ENCODE peak calls at places on chromosomes 2 and 18, in ten cellular contexts. One of them, this sample, is unnamed.

GRCh38 chr2:205680067-205680466 is 2.2 kb upstream of the NRP2 start:
- DNase-seq in activated CD4-positive, alpha-beta T cell treated with anti-CD3 and anti-CD28 coated beads, Interleukin-2, amount 50 U/mL, for 1 hour: peak
- DNase-seq in IMR-90: peak
- DNase-seq in nucleus accumbens: no peak
- DNase-seq in HuH-7: peak
- DNase-seq in Daoy: peak
- DNase-seq in posterior cingulate gyrus: peak
- DNase-seq in HTR-8/SVneo: peak
- DNase-seq in stimulated activated CD4-positive, alpha-beta T cell treated with anti-CD3 and anti-CD28 coated beads, Interleukin-2, amount 100 ng/mL, for 48 hours: peak
- DNase-seq in adrenal gland: peak
- DNase-seq in this sample: no peak

GRCh38 chr2:223797073-223797472 is 40.3 kb downstream of the AP1S3 start:
- DNase-seq in activated CD4-positive, alpha-beta T cell treated with anti-CD3 and anti-CD28 coated beads, Interleukin-2, amount 50 U/mL, for 1 hour: no peak
- DNase-seq in IMR-90: peak
- DNase-seq in nucleus accumbens: peak
- DNase-seq in HuH-7: no peak
- DNase-seq in Daoy: peak
- DNase-seq in posterior cingulate gyrus: no peak
- DNase-seq in HTR-8/SVneo: no peak
- DNase-seq in stimulated activated CD4-positive, alpha-beta T cell treated with anti-CD3 and anti-CD28 coated beads, Interleukin-2, amount 100 ng/mL, for 48 hours: no peak
- DNase-seq in adrenal gland: no peak
- DNase-seq in this sample: no peak

GRCh38 chr2:217827430-217828201 is 175.2 kb downstream of the TNS1 start:
- DNase-seq in activated CD4-positive, alpha-beta T cell treated with anti-CD3 and anti-CD28 coated beads, Interleukin-2, amount 50 U/mL, for 1 hour: no peak
- DNase-seq in IMR-90: no peak
- DNase-seq in nucleus accumbens: no peak
- DNase-seq in HuH-7: no peak
- DNase-seq in Daoy: no peak
- DNase-seq in posterior cingulate gyrus: no peak
- DNase-seq in HTR-8/SVneo: no peak
- DNase-seq in stimulated activated CD4-positive, alpha-beta T cell treated with anti-CD3 and anti-CD28 coated beads, Interleukin-2, amount 100 ng/mL, for 48 hours: no peak
- DNase-seq in adrenal gland: peak
- DNase-seq in this sample: no peak

GRCh38 chr2:112665113-112665780 is 19.5 kb downstream of the SLC20A1 start:
- DNase-seq in activated CD4-positive, alpha-beta T cell treated with anti-CD3 and anti-CD28 coated beads, Interleukin-2, amount 50 U/mL, for 1 hour: no peak
- DNase-seq in IMR-90: no peak
- DNase-seq in nucleus accumbens: no peak
- DNase-seq in HuH-7: no peak
- DNase-seq in Daoy: no peak
- DNase-seq in posterior cingulate gyrus: no peak
- DNase-seq in HTR-8/SVneo: no peak
- DNase-seq in stimulated activated CD4-positive, alpha-beta T cell treated with anti-CD3 and anti-CD28 coated beads, Interleukin-2, amount 100 ng/mL, for 48 hours: no peak
- DNase-seq in adrenal gland: no peak
- DNase-seq in this sample: no peak

GRCh38 chr2:207163815-207164747 is 1.7 kb downstream of the KLF7 start:
- DNase-seq in activated CD4-positive, alpha-beta T cell treated with anti-CD3 and anti-CD28 coated beads, Interleukin-2, amount 50 U/mL, for 1 hour: no peak
- DNase-seq in IMR-90: peak
- DNase-seq in nucleus accumbens: peak
- DNase-seq in HuH-7: no peak
- DNase-seq in Daoy: peak
- DNase-seq in posterior cingulate gyrus: peak
- DNase-seq in HTR-8/SVneo: no peak
- DNase-seq in stimulated activated CD4-positive, alpha-beta T cell treated with anti-CD3 and anti-CD28 coated beads, Interleukin-2, amount 100 ng/mL, for 48 hours: no peak
- DNase-seq in adrenal gland: peak
- DNase-seq in this sample: peak

GRCh38 chr2:172427256-172427989 is at the start of gene ITGA6:
- DNase-seq in activated CD4-positive, alpha-beta T cell treated with anti-CD3 and anti-CD28 coated beads, Interleukin-2, amount 50 U/mL, for 1 hour: peak
- DNase-seq in IMR-90: peak
- DNase-seq in nucleus accumbens: peak
- DNase-seq in HuH-7: peak
- DNase-seq in Daoy: peak
- DNase-seq in posterior cingulate gyrus: peak
- DNase-seq in HTR-8/SVneo: peak
- DNase-seq in stimulated activated CD4-positive, alpha-beta T cell treated with anti-CD3 and anti-CD28 coated beads, Interleukin-2, amount 100 ng/mL, for 48 hours: peak
- DNase-seq in adrenal gland: peak
- DNase-seq in this sample: peak

GRCh38 chr2:52659536-52659935 is 1108.1 kb upstream of the CHAC2 start:
- DNase-seq in activated CD4-positive, alpha-beta T cell treated with anti-CD3 and anti-CD28 coated beads, Interleukin-2, amount 50 U/mL, for 1 hour: no peak
- DNase-seq in IMR-90: peak
- DNase-seq in nucleus accumbens: no peak
- DNase-seq in HuH-7: no peak
- DNase-seq in Daoy: no peak
- DNase-seq in posterior cingulate gyrus: no peak
- DNase-seq in HTR-8/SVneo: no peak
- DNase-seq in stimulated activated CD4-positive, alpha-beta T cell treated with anti-CD3 and anti-CD28 coated beads, Interleukin-2, amount 100 ng/mL, for 48 hours: no peak
- DNase-seq in adrenal gland: no peak
- DNase-seq in this sample: no peak

GRCh38 chr2:80136338-80136737 is 168.2 kb downstream of the LRRTM1 start:
- DNase-seq in activated CD4-positive, alpha-beta T cell treated with anti-CD3 and anti-CD28 coated beads, Interleukin-2, amount 50 U/mL, for 1 hour: no peak
- DNase-seq in IMR-90: no peak
- DNase-seq in nucleus accumbens: no peak
- DNase-seq in HuH-7: no peak
- DNase-seq in Daoy: no peak
- DNase-seq in posterior cingulate gyrus: no peak
- DNase-seq in HTR-8/SVneo: no peak
- DNase-seq in stimulated activated CD4-positive, alpha-beta T cell treated with anti-CD3 and anti-CD28 coated beads, Interleukin-2, amount 100 ng/mL, for 48 hours: no peak
- DNase-seq in adrenal gland: no peak
- DNase-seq in this sample: no peak

GRCh38 chr2:195657634-195658540 is 861 bp downstream of the SLC39A10 start:
- DNase-seq in activated CD4-positive, alpha-beta T cell treated with anti-CD3 and anti-CD28 coated beads, Interleukin-2, amount 50 U/mL, for 1 hour: peak
- DNase-seq in IMR-90: peak
- DNase-seq in nucleus accumbens: peak
- DNase-seq in HuH-7: no peak
- DNase-seq in Daoy: peak
- DNase-seq in posterior cingulate gyrus: peak
- DNase-seq in HTR-8/SVneo: no peak
- DNase-seq in stimulated activated CD4-positive, alpha-beta T cell treated with anti-CD3 and anti-CD28 coated beads, Interleukin-2, amount 100 ng/mL, for 48 hours: peak
- DNase-seq in adrenal gland: peak
- DNase-seq in this sample: no peak

GRCh38 chr2:162509288-162509968 is 165.5 kb downstream of the GCA start:
- DNase-seq in activated CD4-positive, alpha-beta T cell treated with anti-CD3 and anti-CD28 coated beads, Interleukin-2, amount 50 U/mL, for 1 hour: no peak
- DNase-seq in IMR-90: no peak
- DNase-seq in nucleus accumbens: no peak
- DNase-seq in HuH-7: no peak
- DNase-seq in Daoy: peak
- DNase-seq in posterior cingulate gyrus: no peak
- DNase-seq in HTR-8/SVneo: no peak
- DNase-seq in stimulated activated CD4-positive, alpha-beta T cell treated with anti-CD3 and anti-CD28 coated beads, Interleukin-2, amount 100 ng/mL, for 48 hours: no peak
- DNase-seq in adrenal gland: no peak
- DNase-seq in this sample: no peak

GRCh38 chr2:171490577-171490976 is 31.7 kb upstream of the CYBRD1 start:
- DNase-seq in activated CD4-positive, alpha-beta T cell treated with anti-CD3 and anti-CD28 coated beads, Interleukin-2, amount 50 U/mL, for 1 hour: no peak
- DNase-seq in IMR-90: no peak
- DNase-seq in nucleus accumbens: no peak
- DNase-seq in HuH-7: no peak
- DNase-seq in Daoy: no peak
- DNase-seq in posterior cingulate gyrus: no peak
- DNase-seq in HTR-8/SVneo: no peak
- DNase-seq in stimulated activated CD4-positive, alpha-beta T cell treated with anti-CD3 and anti-CD28 coated beads, Interleukin-2, amount 100 ng/mL, for 48 hours: no peak
- DNase-seq in adrenal gland: peak
- DNase-seq in this sample: no peak

GRCh38 chr2:175167076-175167791 is 769 bp downstream of the ATF2 start:
- DNase-seq in activated CD4-positive, alpha-beta T cell treated with anti-CD3 and anti-CD28 coated beads, Interleukin-2, amount 50 U/mL, for 1 hour: peak
- DNase-seq in IMR-90: no peak
- DNase-seq in nucleus accumbens: peak
- DNase-seq in HuH-7: peak
- DNase-seq in Daoy: peak
- DNase-seq in posterior cingulate gyrus: no peak
- DNase-seq in HTR-8/SVneo: peak
- DNase-seq in stimulated activated CD4-positive, alpha-beta T cell treated with anti-CD3 and anti-CD28 coated beads, Interleukin-2, amount 100 ng/mL, for 48 hours: no peak
- DNase-seq in adrenal gland: peak
- DNase-seq in this sample: peak

GRCh38 chr18:48706630-48707206 is 167.9 kb downstream of the CTIF start:
- DNase-seq in activated CD4-positive, alpha-beta T cell treated with anti-CD3 and anti-CD28 coated beads, Interleukin-2, amount 50 U/mL, for 1 hour: no peak
- DNase-seq in IMR-90: no peak
- DNase-seq in nucleus accumbens: no peak
- DNase-seq in HuH-7: no peak
- DNase-seq in Daoy: no peak
- DNase-seq in posterior cingulate gyrus: no peak
- DNase-seq in HTR-8/SVneo: no peak
- DNase-seq in stimulated activated CD4-positive, alpha-beta T cell treated with anti-CD3 and anti-CD28 coated beads, Interleukin-2, amount 100 ng/mL, for 48 hours: no peak
- DNase-seq in adrenal gland: no peak
- DNase-seq in this sample: no peak

GRCh38 chr2:83394134-83394965 is 1064.7 kb downstream of the SUCLG1 start:
- DNase-seq in activated CD4-positive, alpha-beta T cell treated with anti-CD3 and anti-CD28 coated beads, Interleukin-2, amount 50 U/mL, for 1 hour: no peak
- DNase-seq in IMR-90: no peak
- DNase-seq in nucleus accumbens: no peak
- DNase-seq in HuH-7: no peak
- DNase-seq in Daoy: no peak
- DNase-seq in posterior cingulate gyrus: no peak
- DNase-seq in HTR-8/SVneo: no peak
- DNase-seq in stimulated activated CD4-positive, alpha-beta T cell treated with anti-CD3 and anti-CD28 coated beads, Interleukin-2, amount 100 ng/mL, for 48 hours: no peak
- DNase-seq in adrenal gland: no peak
- DNase-seq in this sample: no peak

GRCh38 chr2:152500777-152501176 is 165.8 kb downstream of the FMNL2 start:
- DNase-seq in activated CD4-positive, alpha-beta T cell treated with anti-CD3 and anti-CD28 coated beads, Interleukin-2, amount 50 U/mL, for 1 hour: no peak
- DNase-seq in IMR-90: no peak
- DNase-seq in nucleus accumbens: no peak
- DNase-seq in HuH-7: no peak
- DNase-seq in Daoy: no peak
- DNase-seq in posterior cingulate gyrus: no peak
- DNase-seq in HTR-8/SVneo: no peak
- DNase-seq in stimulated activated CD4-positive, alpha-beta T cell treated with anti-CD3 and anti-CD28 coated beads, Interleukin-2, amount 100 ng/mL, for 48 hours: no peak
- DNase-seq in adrenal gland: no peak
- DNase-seq in this sample: no peak

GRCh38 chr18:21735452-21736015 is 5.1 kb upstream of the MIB1 start:
- DNase-seq in activated CD4-positive, alpha-beta T cell treated with anti-CD3 and anti-CD28 coated beads, Interleukin-2, amount 50 U/mL, for 1 hour: peak
- DNase-seq in IMR-90: peak
- DNase-seq in nucleus accumbens: no peak
- DNase-seq in HuH-7: no peak
- DNase-seq in Daoy: peak
- DNase-seq in posterior cingulate gyrus: no peak
- DNase-seq in HTR-8/SVneo: no peak
- DNase-seq in stimulated activated CD4-positive, alpha-beta T cell treated with anti-CD3 and anti-CD28 coated beads, Interleukin-2, amount 100 ng/mL, for 48 hours: no peak
- DNase-seq in adrenal gland: no peak
- DNase-seq in this sample: no peak

GRCh38 chr2:159202568-159203071 is 83.9 kb downstream of the WDSUB1 start:
- DNase-seq in activated CD4-positive, alpha-beta T cell treated with anti-CD3 and anti-CD28 coated beads, Interleukin-2, amount 50 U/mL, for 1 hour: no peak
- DNase-seq in IMR-90: peak
- DNase-seq in nucleus accumbens: peak
- DNase-seq in HuH-7: no peak
- DNase-seq in Daoy: peak
- DNase-seq in posterior cingulate gyrus: peak
- DNase-seq in HTR-8/SVneo: peak
- DNase-seq in stimulated activated CD4-positive, alpha-beta T cell treated with anti-CD3 and anti-CD28 coated beads, Interleukin-2, amount 100 ng/mL, for 48 hours: no peak
- DNase-seq in adrenal gland: peak
- DNase-seq in this sample: peak

GRCh38 chr18:8212893-8213805 is 396.1 kb upstream of the RAB12 start:
- DNase-seq in activated CD4-positive, alpha-beta T cell treated with anti-CD3 and anti-CD28 coated beads, Interleukin-2, amount 50 U/mL, for 1 hour: no peak
- DNase-seq in IMR-90: peak
- DNase-seq in nucleus accumbens: no peak
- DNase-seq in HuH-7: no peak
- DNase-seq in Daoy: peak
- DNase-seq in posterior cingulate gyrus: no peak
- DNase-seq in HTR-8/SVneo: peak
- DNase-seq in stimulated activated CD4-positive, alpha-beta T cell treated with anti-CD3 and anti-CD28 coated beads, Interleukin-2, amount 100 ng/mL, for 48 hours: no peak
- DNase-seq in adrenal gland: no peak
- DNase-seq in this sample: no peak

GRCh38 chr2:51717318-51717717 is 685.4 kb upstream of the NRXN1 start:
- DNase-seq in activated CD4-positive, alpha-beta T cell treated with anti-CD3 and anti-CD28 coated beads, Interleukin-2, amount 50 U/mL, for 1 hour: no peak
- DNase-seq in IMR-90: peak
- DNase-seq in nucleus accumbens: no peak
- DNase-seq in HuH-7: no peak
- DNase-seq in Daoy: no peak
- DNase-seq in posterior cingulate gyrus: no peak
- DNase-seq in HTR-8/SVneo: peak
- DNase-seq in stimulated activated CD4-positive, alpha-beta T cell treated with anti-CD3 and anti-CD28 coated beads, Interleukin-2, amount 100 ng/mL, for 48 hours: no peak
- DNase-seq in adrenal gland: no peak
- DNase-seq in this sample: no peak

GRCh38 chr2:61074100-61074499 is 8.4 kb downstream of the SANBR start:
- DNase-seq in activated CD4-positive, alpha-beta T cell treated with anti-CD3 and anti-CD28 coated beads, Interleukin-2, amount 50 U/mL, for 1 hour: no peak
- DNase-seq in IMR-90: no peak
- DNase-seq in nucleus accumbens: no peak
- DNase-seq in HuH-7: no peak
- DNase-seq in Daoy: no peak
- DNase-seq in posterior cingulate gyrus: no peak
- DNase-seq in HTR-8/SVneo: no peak
- DNase-seq in stimulated activated CD4-positive, alpha-beta T cell treated with anti-CD3 and anti-CD28 coated beads, Interleukin-2, amount 100 ng/mL, for 48 hours: no peak
- DNase-seq in adrenal gland: no peak
- DNase-seq in this sample: no peak

GRCh38 chr2:25252291-25253152 is 84.1 kb upstream of the POMC start:
- DNase-seq in activated CD4-positive, alpha-beta T cell treated with anti-CD3 and anti-CD28 coated beads, Interleukin-2, amount 50 U/mL, for 1 hour: peak
- DNase-seq in IMR-90: peak
- DNase-seq in nucleus accumbens: no peak
- DNase-seq in HuH-7: peak
- DNase-seq in Daoy: peak
- DNase-seq in posterior cingulate gyrus: no peak
- DNase-seq in HTR-8/SVneo: peak
- DNase-seq in stimulated activated CD4-positive, alpha-beta T cell treated with anti-CD3 and anti-CD28 coated beads, Interleukin-2, amount 100 ng/mL, for 48 hours: peak
- DNase-seq in adrenal gland: peak
- DNase-seq in this sample: no peak

GRCh38 chr18:31723998-31724711 is 36.5 kb downstream of the SLC25A52 start:
- DNase-seq in activated CD4-positive, alpha-beta T cell treated with anti-CD3 and anti-CD28 coated beads, Interleukin-2, amount 50 U/mL, for 1 hour: no peak
- DNase-seq in IMR-90: no peak
- DNase-seq in nucleus accumbens: no peak
- DNase-seq in HuH-7: peak
- DNase-seq in Daoy: peak
- DNase-seq in posterior cingulate gyrus: no peak
- DNase-seq in HTR-8/SVneo: no peak
- DNase-seq in stimulated activated CD4-positive, alpha-beta T cell treated with anti-CD3 and anti-CD28 coated beads, Interleukin-2, amount 100 ng/mL, for 48 hours: no peak
- DNase-seq in adrenal gland: peak
- DNase-seq in this sample: no peak

This sample was measured in amygdala.